ENCODE peak calls at places on chromosomes 13 and 19, in five cellular contexts. S is NCI-H1105 treated with DMSO at 0.1 percent for 48 hours, H is nucleus accumbens, R is RPMI7951, Q is iris pigment epithelial cell. N is an unnamed sample.

GRCh38 chr19:57363734-57364181 is 407 bp downstream of the TRAPPC2B start:
- DNase-seq in H (no peak), S (no peak), R (peak; percentile 21), Q (peak; percentile 16), N (no peak)

GRCh38 chr19:48867922-48868195 is 558 bp downstream of the PLEKHA4 start:
- DNase-seq in H (no peak), Q (no peak), S (no peak), R (no peak), N (no peak)

GRCh38 chr13:95791084-95791722 is 114.3 kb downstream of the DNAJC3 start:
- DNase-seq in H (no peak), S (no peak), R (no peak), Q (no peak), N (no peak)

GRCh38 chr19:4499855-4500254 is 18.4 kb downstream of the PLIN4 start:
- DNase-seq in S (no peak), R (no peak), H (no peak), Q (no peak), N (no peak)

GRCh38 chr13:64441740-64442139 is 2788.4 kb downstream of the PCDH9 start:
- DNase-seq in S (no peak), H (no peak), R (no peak), Q (no peak), N (no peak)

GRCh38 chr13:77521595-77522367 is 13.7 kb upstream of the SCEL start:
- DNase-seq in S (no peak), R (no peak), H (no peak), Q (peak; percentile 69), N (no peak)

GRCh38 chr13:33323766-33324525 is 38.4 kb upstream of the STARD13 start:
- DNase-seq in Q (peak; percentile 33), H (no peak), R (no peak), S (no peak), N (no peak)

GRCh38 chr13:72505376-72505775 is 222.1 kb downstream of the MZT1 start:
- DNase-seq in Q (no peak), R (no peak), H (no peak), S (peak; percentile 38), N (no peak)

GRCh38 chr19:29524912-29525870 is 603 bp upstream of the VSTM2B start:
- DNase-seq in R (no peak), S (peak; percentile 60), Q (no peak), H (peak; percentile 68), N (no peak)